ENCODE peak calls at places on chromosomes 6 and 20, in five cellular contexts. V is activated CD4-positive, CD25-positive, alpha-beta regulatory T cell; N is OCI-LY7; T is NCI-H1417; Z is Ammon's horn. C is an unnamed sample.

GRCh38 chr20:63830821-63831593 is at the start of gene ZBTB46:
- DNase-seq in V (no peak), N (peak), T (peak), Z (no peak), C (peak)

GRCh38 chr6:138402833-138403187 is 1.2 kb upstream of the HEBP2 start:
- DNase-seq in V (no peak), N (no peak), T (no peak), Z (no peak), C (no peak)

GRCh38 chr6:35493307-35493983 is 3.4 kb downstream of the TEAD3 start:
- DNase-seq in V (no peak), N (no peak), T (no peak), Z (no peak), C (no peak)

GRCh38 chr6:125793863-125794262 is 3.1 kb downstream of the NCOA7 start:
- DNase-seq in V (no peak), N (no peak), T (no peak), Z (no peak), C (no peak)

GRCh38 chr6:161817881-161818280 is 544.0 kb upstream of the AGPAT4 start:
- DNase-seq in V (no peak), N (no peak), T (no peak), Z (no peak), C (no peak)

GRCh38 chr6:139970591-139970991 is 596.1 kb upstream of the CITED2 start:
- DNase-seq in V (no peak), N (no peak), T (no peak), Z (no peak), C (no peak)

GRCh38 chr6:83974409-83975050 is 59.0 kb upstream of the MRAP2 start:
- DNase-seq in V (no peak), N (no peak), T (no peak), Z (no peak), C (no peak)

GRCh38 chr6:126118934-126119333 is 132.6 kb downstream of the TRMT11 start:
- DNase-seq in V (no peak), N (no peak), T (no peak), Z (no peak), C (no peak)

GRCh38 chr20:62728781-62729300 is 20.2 kb downstream of the NTSR1 start:
- DNase-seq in V (no peak), N (no peak), T (no peak), Z (no peak), C (no peak)

GRCh38 chr6:50264995-50265571 is 215.4 kb upstream of the DEFB112 start:
- DNase-seq in V (no peak), N (no peak), T (peak), Z (peak), C (no peak)

GRCh38 chr20:49052334-49052733 is 6.2 kb downstream of the CSE1L start:
- DNase-seq in V (no peak), N (no peak), T (no peak), Z (peak), C (no peak)

GRCh38 chr20:37882961-37883712 is 19.8 kb upstream of the VSTM2L start:
- DNase-seq in V (no peak), N (no peak), T (peak), Z (no peak), C (no peak)

GRCh38 chr6:139927236-139927635 is 552.8 kb upstream of the CITED2 start:
- DNase-seq in V (no peak), N (no peak), T (no peak), Z (no peak), C (no peak)

GRCh38 chr6:21808551-21809181 is 215.1 kb downstream of the SOX4 start:
- DNase-seq in V (no peak), N (no peak), T (no peak), Z (no peak), C (no peak)

GRCh38 chr20:63977392-63978276 is 1.8 kb downstream of the SAMD10 start:
- DNase-seq in V (no peak), N (no peak), T (no peak), Z (no peak), C (no peak)

GRCh38 chr6:39593644-39594043 is 131.6 kb downstream of the KIF6 start:
- DNase-seq in V (no peak), N (no peak), T (no peak), Z (no peak), C (no peak)

GRCh38 chr20:25058051-25058796 is at the start of gene ACSS1:
- DNase-seq in V (peak), N (peak), T (peak), Z (peak), C (peak)

GRCh38 chr20:52242237-52243230 is 51.0 kb upstream of the ZFP64 start:
- DNase-seq in V (no peak), N (peak), T (no peak), Z (no peak), C (peak)

GRCh38 chr6:111565316-111566221 is 40.1 kb downstream of the TRAF3IP2 start:
- DNase-seq in V (no peak), N (peak), T (peak), Z (no peak), C (no peak)

GRCh38 chr20:10647471-10647870 is 26.3 kb downstream of the JAG1 start:
- DNase-seq in V (no peak), N (peak), T (no peak), Z (no peak), C (no peak)

GRCh38 chr20:19205999-19206398 is 6.4 kb upstream of the SLC24A3 start:
- DNase-seq in V (peak), N (peak), T (peak), Z (peak), C (peak)

GRCh38 chr20:52923123-52923543 is 49.0 kb upstream of the TSHZ2 start:
- DNase-seq in V (no peak), N (no peak), T (no peak), Z (peak), C (peak)

GRCh38 chr6:6688283-6688682 is 99.8 kb downstream of the LY86 start:
- DNase-seq in V (no peak), N (no peak), T (peak), Z (no peak), C (no peak)

GRCh38 chr6:89475634-89476033 is 42.7 kb downstream of the ANKRD6 start:
- DNase-seq in V (no peak), N (no peak), T (no peak), Z (no peak), C (no peak)

GRCh38 chr6:158849899-158850806 is 31.0 kb upstream of the EZR start:
- DNase-seq in V (no peak), N (no peak), T (peak), Z (no peak), C (no peak)

GRCh38 chr6:170137176-170137891 is 153.5 kb downstream of the DLL1 start:
- DNase-seq in V (no peak), N (no peak), T (no peak), Z (no peak), C (no peak)

GRCh38 chr20:7505152-7505834 is 435.0 kb downstream of the HAO1 start:
- DNase-seq in V (no peak), N (no peak), T (no peak), Z (no peak), C (no peak)

GRCh38 chr6:68445926-68446325 is 189.2 kb upstream of the ADGRB3 start:
- DNase-seq in V (no peak), N (no peak), T (no peak), Z (no peak), C (no peak)

GRCh38 chr20:12130781-12131180 is 213.1 kb downstream of the BTBD3 start:
- DNase-seq in V (no peak), N (no peak), T (no peak), Z (no peak), C (no peak)

GRCh38 chr6:160755168-160755567 is 53.1 kb downstream of the PLG start:
- DNase-seq in V (no peak), N (no peak), T (no peak), Z (no peak), C (no peak)

C was measured in midbrain.